ENCODE peak calls at places on chromosome 10, in seven cellular contexts. I is IMR-90; D is tibial artery; M is PC-9; K is Panc1; J is PC-3; Z is CD8-positive, alpha-beta memory T cell. S is an unnamed sample. For H3K9me3 and H3K36me3, the result is how much of the 10 kb centered on the place peaks cover.

GRCh38 chr10:112807013-112807412 is 143.0 kb upstream of the TCF7L2 start:
- DNase-seq in I (no peak), K (no peak), M (no peak), Z (no peak), D (no peak), J (no peak), S (no peak)

GRCh38 chr10:72001026-72001380 is 36.8 kb downstream of the CHST3 start:
- DNase-seq in Z (no peak), D (peak), K (no peak), M (no peak), J (no peak), I (no peak), S (no peak)

GRCh38 chr10:100551231-100551630 is 15.5 kb downstream of the HIF1AN start:
- DNase-seq in J (no peak), M (no peak), D (no peak), Z (no peak), I (no peak), K (no peak), S (no peak)

GRCh38 chr10:113317476-113317875 is 235.4 kb upstream of the HABP2 start:
- DNase-seq in I (no peak), K (no peak), J (no peak), Z (no peak), D (no peak), M (no peak), S (no peak)

GRCh38 chr10:484441-484924 is 205.0 kb downstream of the DIP2C start:
- DNase-seq in K (no peak), Z (no peak), I (peak), D (peak), M (no peak), J (peak), S (peak)

GRCh38 chr10:78338717-78339116 is 305.1 kb downstream of the RPS24 start:
- DNase-seq in M (no peak), Z (no peak), I (no peak), D (peak), K (no peak), J (no peak), S (no peak)

GRCh38 chr10:6055929-6056328 is 6.2 kb downstream of the IL2RA start:
- DNase-seq in J (no peak), I (no peak), D (no peak), Z (no peak), M (no peak), K (no peak), S (no peak)

GRCh38 chr10:23314835-23315239 is 29.8 kb downstream of the C10orf67 start:
- DNase-seq in J (peak), D (no peak), M (peak), Z (peak), I (peak), K (no peak), S (peak)

GRCh38 chr10:85458274-85458673 is 908.3 kb downstream of the GRID1 start:
- DNase-seq in M (no peak), I (no peak), D (no peak), J (no peak), Z (no peak), K (no peak), S (no peak)

GRCh38 chr10:95545981-95546380 is 15.2 kb downstream of the SORBS1 start:
- DNase-seq in M (no peak), Z (no peak), J (no peak), I (no peak), D (no peak), K (no peak), S (no peak)

DNA sequence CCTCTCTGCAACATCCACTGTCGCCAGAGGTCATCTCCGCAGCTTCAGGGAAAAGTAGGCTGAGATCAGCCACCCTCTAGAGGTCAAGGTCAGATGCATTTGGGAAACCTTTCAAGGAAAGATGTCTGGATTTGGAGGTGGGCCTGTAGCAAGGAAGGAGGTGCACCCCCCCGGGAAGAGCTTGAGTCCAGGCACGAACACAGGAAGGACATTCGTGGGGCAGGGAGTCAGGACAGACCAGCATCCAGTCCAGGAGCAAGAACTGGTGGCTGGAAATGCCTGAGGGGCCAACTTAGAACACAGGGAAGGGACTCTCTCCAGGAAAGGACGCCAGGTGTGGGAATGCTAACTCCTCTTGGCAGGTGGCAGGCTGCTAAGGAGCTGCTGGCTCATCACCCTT is 614.1 kb upstream of the MGMT start:
- DNase-seq in Z (no peak), J (no peak), K (no peak), I (no peak), M (no peak), D (no peak), S (no peak)
- H3K9me3 ChIP-seq in Z (under half), J (under half), K (under half), I (under half), M (under half), D (under half), S (under half)

DNA sequence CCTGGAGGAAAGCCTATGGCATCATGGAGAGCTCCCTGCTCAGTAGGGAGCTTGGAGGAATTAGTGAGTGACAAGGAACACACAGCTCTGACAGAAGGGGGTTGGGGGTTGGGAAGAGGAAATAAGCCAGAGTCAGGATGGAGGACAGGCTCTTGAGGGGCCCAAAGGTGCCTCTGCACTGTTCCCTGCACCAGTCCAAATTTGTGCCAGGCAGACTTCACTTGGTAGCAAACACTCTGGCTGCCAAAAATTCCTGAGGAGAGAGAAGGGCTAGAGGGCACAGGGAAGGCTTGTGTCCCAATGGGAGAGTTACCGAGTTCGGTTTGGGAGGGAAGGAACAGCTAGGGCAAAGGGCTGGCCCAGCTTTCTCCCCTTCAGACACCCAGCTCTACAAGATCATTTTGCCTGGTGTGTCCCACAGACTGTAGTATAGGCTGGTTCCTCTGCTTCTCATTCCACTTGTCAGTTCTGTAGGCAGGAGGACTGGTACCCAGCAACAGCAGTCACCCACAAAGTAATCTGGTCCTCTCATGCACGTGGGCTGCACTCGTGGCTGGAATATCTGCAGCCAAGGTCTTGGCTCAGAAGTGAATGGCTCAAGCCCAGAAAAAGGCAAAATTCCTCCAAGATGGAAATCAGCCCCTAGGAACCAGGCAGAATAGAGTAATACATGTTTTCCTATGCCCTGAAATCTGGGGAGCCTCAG is 8.0 kb upstream of the KCNIP2 start:
- DNase-seq in M (no peak), J (no peak), K (no peak), Z (no peak), I (peak), D (no peak), S (no peak)
- H3K36me3 ChIP-seq in M (under half), J (under half), K (under half), Z (under half), I (under half), D (under half), S (under half)

GRCh38 chr10:123890761-123891146 is 853 bp downstream of the CPXM2 start:
- DNase-seq in M (no peak), J (no peak), D (no peak), Z (no peak), I (no peak), K (no peak), S (no peak)
- H3K4me3 ChIP-seq in M (no peak), J (no peak), D (peak), Z (no peak), I (no peak), K (no peak), S (no peak)

GRCh38 chr10:68237173-68237572 is 5.3 kb upstream of the ATOH7 start:
- DNase-seq in I (no peak), Z (no peak), J (no peak), D (no peak), K (no peak), M (no peak), S (no peak)

GRCh38 chr10:68233045-68233444 is 1.1 kb upstream of the ATOH7 start:
- DNase-seq in K (no peak), I (no peak), J (no peak), M (no peak), Z (no peak), D (no peak), S (no peak)

GRCh38 chr10:68231916-68232315 is at the start of gene ATOH7:
- DNase-seq in K (no peak), D (no peak), Z (no peak), M (no peak), J (no peak), I (peak), S (no peak)

GRCh38 chr10:68235591-68235990 is 3.7 kb upstream of the ATOH7 start:
- DNase-seq in Z (no peak), D (no peak), J (no peak), K (no peak), M (no peak), I (no peak), S (no peak)

GRCh38 chr10:68235111-68235510 is 3.2 kb upstream of the ATOH7 start:
- DNase-seq in Z (no peak), M (peak), J (peak), K (no peak), D (no peak), I (no peak), S (no peak)
- H3K9me3 ChIP-seq in Z (under half), M (under half), J (under half), K (under half), D (under half), I (under half), S (under half)

GRCh38 chr10:62057872-62058271 is 156.4 kb downstream of the ARID5B start:
- DNase-seq in J (no peak), D (no peak), Z (no peak), I (no peak), K (no peak), M (no peak), S (no peak)
- H3K36me3 ChIP-seq in J (under half), D (under half), Z (under half), I (half or more), K (under half), M (under half), S (half or more)

GRCh38 chr10:133318494-133319127 is 9.9 kb downstream of the ZNF511 start:
- DNase-seq in M (no peak), D (no peak), Z (peak), J (peak), I (peak), K (no peak), S (peak)
- H3K4me3 ChIP-seq in M (peak), D (peak), Z (peak), J (peak), I (peak), K (peak), S (peak)

DNA sequence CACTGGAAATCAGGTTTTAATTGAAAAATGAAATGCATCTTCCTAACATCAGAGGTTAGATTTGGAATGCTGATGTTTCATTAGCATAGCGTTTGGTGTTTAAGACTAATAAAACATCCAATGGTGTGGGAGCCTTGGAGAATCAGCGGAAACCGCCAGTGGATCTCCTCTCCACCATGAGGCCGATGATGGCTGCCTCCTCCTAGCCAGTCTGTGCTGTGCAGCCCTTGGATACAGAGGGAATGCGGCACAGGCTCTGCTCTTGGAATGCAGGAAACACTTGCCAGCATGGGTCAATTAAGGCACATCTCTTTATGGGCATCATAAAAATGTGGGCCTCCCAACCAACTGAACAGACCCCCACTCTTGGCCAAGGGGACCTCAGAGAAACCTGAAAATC is 259.9 kb downstream of the GLRX3 start:
- DNase-seq in D (no peak), K (no peak), Z (no peak), I (no peak), M (no peak), J (no peak), S (no peak)
- H3K9me3 ChIP-seq in D (under half), K (under half), Z (under half), I (under half), M (under half), J (under half), S (under half)

GRCh38 chr10:7194571-7194970 is 216.3 kb downstream of the SFMBT2 start:
- DNase-seq in I (no peak), M (no peak), K (no peak), Z (no peak), D (no peak), J (no peak), S (no peak)

GRCh38 chr10:7193369-7193768 is 217.5 kb downstream of the SFMBT2 start:
- DNase-seq in K (no peak), Z (no peak), I (no peak), J (no peak), D (no peak), M (no peak), S (no peak)

GRCh38 chr10:7195118-7195517 is 215.7 kb downstream of the SFMBT2 start:
- DNase-seq in D (no peak), K (no peak), I (no peak), J (no peak), Z (no peak), M (no peak), S (no peak)

GRCh38 chr10:7192041-7192440 is 218.8 kb downstream of the SFMBT2 start:
- DNase-seq in J (no peak), Z (no peak), I (no peak), D (no peak), K (no peak), M (no peak), S (no peak)

DNA sequence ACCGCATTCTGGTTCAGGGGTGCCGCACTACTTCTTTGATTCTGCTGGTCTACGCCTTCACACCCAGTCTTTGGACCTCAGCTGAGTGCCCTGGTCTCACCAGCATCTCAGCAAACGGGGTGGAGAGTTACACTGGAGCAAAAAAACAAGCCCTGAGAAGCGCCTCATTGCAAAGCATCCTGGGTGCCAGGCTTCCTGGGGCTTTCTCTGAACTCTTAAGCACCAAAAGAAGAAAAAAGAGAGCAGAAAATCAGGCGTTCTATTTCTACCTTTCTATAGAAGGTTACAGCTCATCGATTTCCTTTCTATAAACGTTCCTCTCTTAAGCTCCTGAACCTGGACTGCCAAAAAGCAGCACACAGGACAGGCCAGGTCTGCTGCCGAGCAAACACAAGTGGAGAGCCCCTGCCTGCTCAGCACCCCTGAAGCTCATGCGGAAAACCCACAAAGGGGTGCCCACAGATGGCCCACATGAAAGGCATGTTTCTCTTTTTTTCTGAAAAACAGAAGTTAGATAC is 217.9 kb downstream of the SFMBT2 start:
- DNase-seq in I (no peak), D (no peak), M (no peak), J (no peak), Z (peak), K (no peak), S (no peak)
- H3K36me3 ChIP-seq in I (under half), D (under half), M (under half), J (under half), Z (under half), K (under half), S (under half)

DNA sequence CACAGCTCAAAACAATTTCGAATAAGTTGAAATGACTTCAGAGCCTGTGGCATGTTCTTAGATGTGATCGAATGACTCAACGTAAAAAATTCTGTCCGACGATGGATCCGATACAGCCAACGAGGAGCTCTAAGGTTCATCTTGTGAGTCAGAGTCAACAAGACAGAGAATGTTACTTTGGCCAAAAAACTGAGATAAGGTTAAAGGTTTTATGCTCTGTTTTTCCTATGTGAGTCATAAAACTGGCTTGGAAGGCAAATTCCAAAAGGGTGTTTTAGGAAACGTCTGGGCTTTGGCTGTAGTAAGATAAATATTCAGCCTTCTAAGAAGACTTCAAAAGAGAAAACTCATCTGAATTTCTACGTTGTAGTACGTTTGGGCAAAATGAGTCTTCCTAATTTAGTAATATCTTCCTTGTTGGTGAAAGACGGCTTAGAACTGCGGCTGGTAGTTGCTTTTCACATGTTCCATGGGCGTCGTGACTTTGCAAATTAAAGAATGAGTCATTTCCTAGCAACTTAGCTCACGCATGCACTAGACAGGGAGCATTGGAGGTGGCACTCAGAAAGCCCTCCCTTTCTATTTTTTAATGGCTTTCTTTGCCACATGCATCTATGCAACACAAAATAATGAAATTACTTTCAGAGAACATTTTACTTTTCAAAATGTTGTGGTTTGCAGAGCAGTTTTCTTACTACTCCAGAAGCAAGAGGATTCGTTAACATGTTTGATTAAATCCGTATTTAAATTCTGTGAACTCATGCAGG is 28.2 kb downstream of the PFKP start:
- DNase-seq in M (peak), K (peak), I (peak), Z (peak), J (peak), D (no peak), S (peak)
- H3K4me3 ChIP-seq in M (peak), K (peak), I (no peak), Z (no peak), J (peak), D (peak), S (no peak)

S was measured in MG63.